ENCODE peak calls at places on chromosomes 4 and X, in seven cellular contexts. One of them, this sample, is unnamed. For H3K4me1, the result is how much of the 10 kb centered on the place peaks cover.

GRCh38 chrX:70481424-70481823 is 36.8 kb downstream of the DLG3 start:
- DNase-seq in HepG2: no peak
- DNase-seq in HCT116: no peak
- DNase-seq in astrocyte: no peak
- DNase-seq in GM23248: no peak
- DNase-seq in keratinocyte: no peak
- DNase-seq in fibroblast of lung: no peak
- DNase-seq in this sample: no peak

GRCh38 chr4:169054879-169055278 is 44.8 kb upstream of the CBR4 start:
- DNase-seq in HepG2: no peak
- DNase-seq in HCT116: no peak
- DNase-seq in astrocyte: no peak
- DNase-seq in GM23248: no peak
- DNase-seq in keratinocyte: no peak
- DNase-seq in fibroblast of lung: no peak
- DNase-seq in this sample: no peak

GRCh38 chr4:174598800-174599199 is 76.5 kb upstream of the HPGD start:
- DNase-seq in HepG2: no peak
- DNase-seq in HCT116: no peak
- DNase-seq in astrocyte: no peak
- DNase-seq in GM23248: no peak
- DNase-seq in keratinocyte: no peak
- DNase-seq in fibroblast of lung: no peak
- DNase-seq in this sample: no peak

GRCh38 chr4:23789765-23790164 is 100.1 kb downstream of the PPARGC1A start:
- DNase-seq in HepG2: peak
- DNase-seq in HCT116: no peak
- DNase-seq in astrocyte: peak
- DNase-seq in GM23248: peak
- DNase-seq in keratinocyte: no peak
- DNase-seq in fibroblast of lung: peak
- DNase-seq in this sample: peak

GRCh38 chr4:8224596-8225289 is 25.7 kb downstream of the SH3TC1 start:
- DNase-seq in HepG2: no peak
- DNase-seq in HCT116: no peak
- DNase-seq in astrocyte: no peak
- DNase-seq in GM23248: no peak
- DNase-seq in keratinocyte: no peak
- DNase-seq in fibroblast of lung: no peak
- DNase-seq in this sample: no peak

GRCh38 chrX:121323337-121323736 is 275.9 kb downstream of the GLUD2 start:
- DNase-seq in HepG2: no peak
- DNase-seq in HCT116: no peak
- DNase-seq in astrocyte: no peak
- DNase-seq in GM23248: no peak
- DNase-seq in keratinocyte: no peak
- DNase-seq in fibroblast of lung: no peak
- DNase-seq in this sample: no peak

GRCh38 chr4:53563824-53564223 is 27.5 kb downstream of the LNX1 start:
- DNase-seq in HepG2: no peak
- DNase-seq in HCT116: no peak
- DNase-seq in astrocyte: peak
- DNase-seq in GM23248: peak
- DNase-seq in keratinocyte: peak
- DNase-seq in fibroblast of lung: peak
- DNase-seq in this sample: no peak

GRCh38 chrX:95878874-95879273 is 805.8 kb upstream of the DIAPH2 start:
- DNase-seq in HepG2: no peak
- DNase-seq in HCT116: no peak
- DNase-seq in astrocyte: no peak
- DNase-seq in GM23248: no peak
- DNase-seq in keratinocyte: no peak
- DNase-seq in fibroblast of lung: no peak
- DNase-seq in this sample: no peak

GRCh38 chr4:176793060-176793605 is 411 bp upstream of the VEGFC start:
- DNase-seq in HepG2: no peak
- DNase-seq in HCT116: no peak
- DNase-seq in astrocyte: no peak
- DNase-seq in GM23248: no peak
- DNase-seq in keratinocyte: no peak
- DNase-seq in fibroblast of lung: no peak
- DNase-seq in this sample: no peak

GRCh38 chr4:176794651-176795050 is 1.9 kb upstream of the VEGFC start:
- DNase-seq in HepG2: no peak
- DNase-seq in HCT116: no peak
- DNase-seq in astrocyte: no peak
- DNase-seq in GM23248: no peak
- DNase-seq in keratinocyte: no peak
- DNase-seq in fibroblast of lung: no peak
- DNase-seq in this sample: peak

GRCh38 chr4:176792348-176793059 is at the start of gene VEGFC:
- DNase-seq in HepG2: peak
- DNase-seq in HCT116: no peak
- DNase-seq in astrocyte: no peak
- DNase-seq in GM23248: peak
- DNase-seq in keratinocyte: no peak
- DNase-seq in fibroblast of lung: peak
- DNase-seq in this sample: no peak

GRCh38 chr4:176795441-176795840 is 2.7 kb upstream of the VEGFC start:
- DNase-seq in HepG2: no peak
- DNase-seq in HCT116: no peak
- DNase-seq in astrocyte: no peak
- DNase-seq in GM23248: no peak
- DNase-seq in keratinocyte: no peak
- DNase-seq in fibroblast of lung: no peak
- DNase-seq in this sample: no peak

GRCh38 chr4:176794151-176794550 is 1.4 kb upstream of the VEGFC start:
- DNase-seq in HepG2: no peak
- DNase-seq in HCT116: no peak
- DNase-seq in astrocyte: peak
- DNase-seq in GM23248: peak
- DNase-seq in keratinocyte: peak
- DNase-seq in fibroblast of lung: peak
- DNase-seq in this sample: no peak
- H3K4me2 ChIP-seq in HepG2: no peak
- H3K4me2 ChIP-seq in HCT116: no peak
- H3K4me2 ChIP-seq in astrocyte: peak
- H3K4me2 ChIP-seq in GM23248: peak
- H3K4me2 ChIP-seq in keratinocyte: peak
- H3K4me2 ChIP-seq in fibroblast of lung: peak
- H3K4me2 ChIP-seq in this sample: peak

GRCh38 chr4:156798438-156798837 is 173.2 kb downstream of the PDGFC start:
- DNase-seq in HepG2: no peak
- DNase-seq in HCT116: no peak
- DNase-seq in astrocyte: no peak
- DNase-seq in GM23248: peak
- DNase-seq in keratinocyte: no peak
- DNase-seq in fibroblast of lung: no peak
- DNase-seq in this sample: no peak
- H3K4me1 ChIP-seq in HepG2: under half
- H3K4me1 ChIP-seq in HCT116: under half
- H3K4me1 ChIP-seq in astrocyte: under half
- H3K4me1 ChIP-seq in GM23248: under half
- H3K4me1 ChIP-seq in keratinocyte: under half
- H3K4me1 ChIP-seq in fibroblast of lung: under half
- H3K4me1 ChIP-seq in this sample: under half

DNA sequence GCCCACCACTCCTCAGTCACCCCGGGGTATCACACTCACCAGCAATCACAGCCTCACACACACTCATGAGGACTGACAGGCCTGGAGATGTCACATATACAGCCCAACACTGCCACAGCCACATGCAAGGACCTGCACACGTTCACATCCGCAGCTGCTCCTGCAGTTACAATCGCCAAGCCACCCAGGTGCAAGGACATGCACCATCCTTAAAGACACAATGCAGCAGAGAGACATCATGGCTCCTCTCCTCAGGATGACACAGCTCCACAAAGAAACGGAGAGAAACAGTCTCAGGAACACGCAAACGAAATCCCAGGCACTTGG is 1.1 kb downstream of the PCSK1N start:
- DNase-seq in HepG2: no peak
- DNase-seq in HCT116: no peak
- DNase-seq in astrocyte: no peak
- DNase-seq in GM23248: no peak
- DNase-seq in keratinocyte: no peak
- DNase-seq in fibroblast of lung: no peak
- DNase-seq in this sample: no peak
- TF ChIP-seq EZH2 in HepG2: no peak
- TF ChIP-seq EZH2 in HCT116: no peak
- TF ChIP-seq EZH2 in astrocyte: no peak
- TF ChIP-seq EZH2 in GM23248: no peak
- TF ChIP-seq EZH2 in keratinocyte: no peak
- TF ChIP-seq EZH2 in fibroblast of lung: no peak
- TF ChIP-seq EZH2 in this sample: no peak

GRCh38 chr4:128162434-128162833 is 101.3 kb downstream of the LARP1B start:
- DNase-seq in HepG2: no peak
- DNase-seq in HCT116: no peak
- DNase-seq in astrocyte: peak
- DNase-seq in GM23248: no peak
- DNase-seq in keratinocyte: no peak
- DNase-seq in fibroblast of lung: peak
- DNase-seq in this sample: peak

GRCh38 chr4:128163177-128164117 is 102.3 kb downstream of the LARP1B start:
- DNase-seq in HepG2: peak
- DNase-seq in HCT116: peak
- DNase-seq in astrocyte: peak
- DNase-seq in GM23248: peak
- DNase-seq in keratinocyte: no peak
- DNase-seq in fibroblast of lung: peak
- DNase-seq in this sample: peak

GRCh38 chr4:128158894-128159293 is 97.8 kb downstream of the LARP1B start:
- DNase-seq in HepG2: no peak
- DNase-seq in HCT116: no peak
- DNase-seq in astrocyte: no peak
- DNase-seq in GM23248: no peak
- DNase-seq in keratinocyte: no peak
- DNase-seq in fibroblast of lung: no peak
- DNase-seq in this sample: no peak

GRCh38 chr4:128161138-128161537 is 100.0 kb downstream of the LARP1B start:
- DNase-seq in HepG2: no peak
- DNase-seq in HCT116: no peak
- DNase-seq in astrocyte: no peak
- DNase-seq in GM23248: no peak
- DNase-seq in keratinocyte: no peak
- DNase-seq in fibroblast of lung: no peak
- DNase-seq in this sample: no peak

GRCh38 chr4:128159967-128160366 is 98.9 kb downstream of the LARP1B start:
- DNase-seq in HepG2: no peak
- DNase-seq in HCT116: no peak
- DNase-seq in astrocyte: peak
- DNase-seq in GM23248: peak
- DNase-seq in keratinocyte: no peak
- DNase-seq in fibroblast of lung: peak
- DNase-seq in this sample: no peak
- H3K4me2 ChIP-seq in HepG2: no peak
- H3K4me2 ChIP-seq in HCT116: no peak
- H3K4me2 ChIP-seq in astrocyte: no peak
- H3K4me2 ChIP-seq in GM23248: no peak
- H3K4me2 ChIP-seq in keratinocyte: no peak
- H3K4me2 ChIP-seq in fibroblast of lung: peak
- H3K4me2 ChIP-seq in this sample: no peak

DNA sequence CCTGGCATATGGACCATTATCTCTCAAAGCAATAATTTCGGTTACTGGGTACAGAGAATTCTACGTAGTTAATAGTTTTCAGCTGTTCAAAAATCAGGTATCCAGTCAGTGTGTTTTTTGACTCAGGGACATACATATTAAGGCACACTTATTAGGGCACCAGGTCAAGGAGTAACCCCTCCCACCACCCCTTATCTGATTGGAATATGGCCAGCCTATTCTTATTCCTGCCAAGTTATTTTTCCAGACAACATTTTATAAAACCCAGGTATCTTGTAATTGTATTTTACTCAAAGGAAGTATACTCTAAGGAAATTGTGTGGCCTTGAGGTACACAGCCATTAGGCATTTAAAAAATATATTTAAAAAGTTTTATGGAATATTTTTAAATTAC is 4.3 kb downstream of the ZFX start:
- DNase-seq in HepG2: no peak
- DNase-seq in HCT116: no peak
- DNase-seq in astrocyte: no peak
- DNase-seq in GM23248: no peak
- DNase-seq in keratinocyte: no peak
- DNase-seq in fibroblast of lung: no peak
- DNase-seq in this sample: peak
- H3K4me1 ChIP-seq in HepG2: under half
- H3K4me1 ChIP-seq in HCT116: under half
- H3K4me1 ChIP-seq in astrocyte: under half
- H3K4me1 ChIP-seq in GM23248: under half
- H3K4me1 ChIP-seq in keratinocyte: under half
- H3K4me1 ChIP-seq in fibroblast of lung: under half
- H3K4me1 ChIP-seq in this sample: under half

DNA sequence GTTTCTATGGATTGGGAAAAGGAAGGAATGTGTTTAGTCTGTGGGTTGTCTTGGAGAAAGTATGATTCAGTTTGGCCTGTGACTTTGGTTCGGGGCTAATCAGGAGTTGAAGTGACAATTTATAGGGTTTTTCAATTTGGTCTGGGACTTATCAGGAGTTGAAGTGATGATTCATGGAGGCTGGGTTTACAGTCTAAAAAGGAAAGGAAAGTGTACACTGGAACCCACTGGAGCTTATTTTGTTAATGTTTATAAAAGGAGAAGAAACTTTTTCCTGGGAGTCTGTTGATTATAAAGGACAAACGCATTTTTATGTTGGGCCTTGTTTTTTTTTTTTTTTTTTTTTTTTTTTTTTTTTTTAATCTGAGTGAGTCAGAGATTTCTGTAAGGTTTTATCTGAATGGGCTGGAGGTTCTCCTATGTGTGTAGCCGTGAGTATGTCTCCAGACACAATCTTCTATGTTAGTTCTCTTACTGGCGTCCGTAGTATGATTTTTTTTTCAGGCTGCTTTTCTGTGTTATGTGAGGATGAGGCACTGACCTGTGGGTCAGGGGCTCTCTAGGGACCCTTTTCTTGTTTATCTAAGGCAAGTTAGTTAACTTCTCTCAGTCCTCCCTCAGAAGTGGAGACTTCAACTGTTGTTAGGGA is 33.0 kb upstream of the RAB9B start:
- DNase-seq in HepG2: no peak
- DNase-seq in HCT116: no peak
- DNase-seq in astrocyte: peak
- DNase-seq in GM23248: peak
- DNase-seq in keratinocyte: no peak
- DNase-seq in fibroblast of lung: no peak
- DNase-seq in this sample: no peak
- TF ChIP-seq EZH2 in HepG2: no peak
- TF ChIP-seq EZH2 in HCT116: no peak
- TF ChIP-seq EZH2 in astrocyte: no peak
- TF ChIP-seq EZH2 in GM23248: no peak
- TF ChIP-seq EZH2 in keratinocyte: no peak
- TF ChIP-seq EZH2 in fibroblast of lung: no peak
- TF ChIP-seq EZH2 in this sample: no peak

This sample was measured in PC-9.